ENCODE peak calls at places on chromosomes 1 and 21, in five cellular contexts. E, M, H, A and X are unnamed samples.

GRCh38 chr1:172867216-172867828 is 183.4 kb downstream of the TNFSF18 start:
- DNase-seq in E (no peak), M (no peak), H (no peak), A (no peak), X (no peak)

GRCh38 chr21:42124826-42125570 is 53.9 kb downstream of the UMODL1 start:
- DNase-seq in E (no peak), M (no peak), H (no peak), A (no peak), X (no peak)

GRCh38 chr1:160800645-160801408 is 4.9 kb downstream of the LY9 start:
- DNase-seq in E (no peak), M (no peak), H (no peak), A (no peak), X (no peak)

GRCh38 chr1:114750780-114751179 is 7.0 kb downstream of the CSDE1 start:
- DNase-seq in E (no peak), M (no peak), H (peak), A (no peak), X (no peak)

GRCh38 chr1:241990040-241990439 is 8.9 kb downstream of the MAP1LC3C start:
- DNase-seq in E (peak), M (peak), H (peak), A (peak), X (peak)

GRCh38 chr1:225442156-225442555 is 14.3 kb upstream of the LBR start:
- DNase-seq in E (no peak), M (no peak), H (no peak), A (no peak), X (peak)

GRCh38 chr1:27071049-27071416 is 58.4 kb upstream of the TENT5B start:
- DNase-seq in E (no peak), M (peak), H (peak), A (peak), X (no peak)

GRCh38 chr1:186435336-186435735 is 25.6 kb downstream of the PDC start:
- DNase-seq in E (no peak), M (peak), H (no peak), A (no peak), X (no peak)

GRCh38 chr1:231420959-231421615 is 1.0 kb downstream of the EGLN1 start:
- DNase-seq in E (peak), M (peak), H (peak), A (peak), X (peak)

GRCh38 chr1:111513410-111514020 is 10.1 kb upstream of the ADORA3 start:
- DNase-seq in E (no peak), M (peak), H (no peak), A (no peak), X (no peak)

GRCh38 chr1:155242805-155243358 is 12.4 kb downstream of the ENTREP3 start:
- DNase-seq in E (no peak), M (peak), H (no peak), A (no peak), X (no peak)
- H3K27ac ChIP-seq in E (peak), M (no peak), H (no peak), A (peak), X (peak)

DNA sequence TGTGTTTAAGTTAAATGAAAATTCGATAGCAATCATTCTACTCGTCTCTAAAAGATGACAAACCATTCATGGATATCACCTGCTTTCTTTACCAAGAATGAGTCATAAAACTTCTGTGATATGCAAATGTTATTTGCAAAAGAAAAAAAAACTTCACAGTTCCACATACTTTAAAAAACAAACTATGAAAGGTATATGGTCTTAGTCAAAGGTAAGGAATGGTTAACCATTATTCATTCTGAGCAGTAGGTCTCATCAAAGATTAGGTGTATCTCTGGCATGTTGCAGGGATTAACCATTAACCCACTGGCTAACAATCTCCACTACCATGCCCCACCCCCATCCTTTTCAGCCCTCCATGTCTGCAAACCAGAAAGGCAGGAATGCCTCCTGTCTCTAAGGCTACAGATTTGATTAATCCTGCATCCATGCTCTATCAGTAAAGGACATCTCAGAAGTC is 44.4 kb downstream of the PTPN14 start:
- DNase-seq in E (no peak), M (no peak), H (peak), A (peak), X (no peak)
- H3K4me3 ChIP-seq in E (no peak), M (no peak), H (no peak), A (no peak), X (no peak)

GRCh38 chr1:183887826-183888819 is 83.2 kb downstream of the RGL1 start:
- DNase-seq in E (no peak), M (no peak), H (no peak), A (no peak), X (no peak)

GRCh38 chr1:183889095-183889494 is 84.2 kb downstream of the RGL1 start:
- DNase-seq in E (no peak), M (no peak), H (no peak), A (no peak), X (no peak)

GRCh38 chr1:183892351-183892793 is 87.5 kb downstream of the RGL1 start:
- DNase-seq in E (no peak), M (peak), H (peak), A (peak), X (no peak)

GRCh38 chr1:183893561-183894289 is 88.8 kb downstream of the RGL1 start:
- DNase-seq in E (no peak), M (no peak), H (no peak), A (no peak), X (no peak)

DNA sequence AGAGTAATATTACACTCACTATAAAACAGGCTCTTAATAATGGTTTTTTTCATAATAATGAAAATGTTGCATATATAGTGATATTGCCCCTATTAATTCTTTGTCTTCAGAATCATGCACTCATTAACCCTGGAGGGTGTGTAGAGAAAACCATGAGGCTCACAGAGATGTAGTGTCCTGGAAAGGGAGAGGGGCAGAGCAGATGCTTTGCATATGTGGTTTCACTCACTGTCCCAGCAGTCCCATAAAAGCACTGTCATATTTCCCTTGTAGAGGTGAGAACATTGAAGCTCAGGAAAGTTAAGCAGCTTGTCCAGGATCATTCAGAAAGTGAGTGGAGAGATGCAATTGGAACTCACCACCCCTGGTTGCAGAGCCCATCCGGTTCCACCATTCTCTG is 86.2 kb downstream of the RGL1 start:
- DNase-seq in E (no peak), M (no peak), H (no peak), A (no peak), X (no peak)
- H3K27ac ChIP-seq in E (no peak), M (no peak), H (no peak), A (peak), X (no peak)

GRCh38 chr1:240692339-240692705 is 80.4 kb upstream of the GREM2 start:
- DNase-seq in E (no peak), M (no peak), H (no peak), A (no peak), X (no peak)

GRCh38 chr1:240695416-240695815 is 83.5 kb upstream of the GREM2 start:
- DNase-seq in E (no peak), M (no peak), H (no peak), A (no peak), X (no peak)

GRCh38 chr1:240691521-240692338 is 79.8 kb upstream of the GREM2 start:
- DNase-seq in E (peak), M (peak), H (peak), A (peak), X (no peak)

GRCh38 chr1:240693036-240693435 is 81.1 kb upstream of the GREM2 start:
- DNase-seq in E (no peak), M (no peak), H (no peak), A (no peak), X (no peak)

DNA sequence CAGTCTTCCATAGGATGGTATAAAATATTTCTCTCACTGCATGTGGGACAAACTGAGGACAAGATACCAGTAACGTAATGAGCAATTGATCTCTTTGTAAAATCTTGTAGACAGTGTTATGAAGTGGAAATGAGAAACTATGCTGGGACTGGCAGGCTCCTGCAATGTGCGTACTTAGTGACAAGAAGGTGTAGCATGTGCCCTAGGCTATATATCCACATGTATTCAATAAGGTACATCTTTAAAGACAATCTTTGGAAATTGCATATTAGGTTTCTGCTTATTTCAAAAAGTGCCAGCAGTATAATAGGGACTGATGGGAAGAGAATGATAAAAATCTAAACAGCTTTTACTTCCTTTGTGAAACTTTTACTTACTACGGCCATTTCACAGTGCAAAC is 81.9 kb upstream of the GREM2 start:
- DNase-seq in E (no peak), M (no peak), H (no peak), A (no peak), X (no peak)
- H3K4me3 ChIP-seq in E (no peak), M (no peak), H (no peak), A (no peak), X (no peak)

DNA sequence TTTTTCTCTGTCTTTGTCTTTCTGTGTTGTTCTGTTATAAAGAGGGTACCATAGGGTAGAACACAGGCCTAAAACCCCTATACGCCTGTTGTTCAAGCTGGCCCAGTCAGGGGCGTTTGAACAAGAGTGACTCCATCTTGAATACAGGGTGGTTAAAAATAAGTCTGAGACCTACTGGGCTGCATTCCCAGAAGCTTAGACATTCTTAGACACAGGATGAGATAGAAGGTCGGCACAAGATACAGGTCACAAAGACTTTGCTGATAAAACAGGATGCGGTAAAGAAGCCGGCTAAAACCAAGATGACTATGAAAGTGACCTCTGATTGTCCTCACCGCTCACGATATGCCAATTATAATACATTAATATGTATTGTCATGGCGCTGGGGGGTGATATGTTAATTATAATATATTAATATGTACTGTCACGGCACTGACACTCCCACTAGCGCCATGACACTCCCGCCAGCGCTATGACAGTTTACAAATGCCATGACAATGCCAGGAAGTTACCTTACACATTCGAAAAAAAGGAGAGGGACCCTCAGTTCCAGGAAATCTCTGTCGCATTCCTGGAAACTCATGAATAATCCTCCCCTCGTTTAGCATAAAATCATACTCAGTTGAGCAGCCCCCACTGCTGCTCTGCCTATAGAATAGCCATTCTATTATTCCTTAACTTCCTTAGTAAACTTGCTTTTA is 58.5 kb upstream of the KLHDC7A start:
- DNase-seq in E (no peak), M (no peak), H (no peak), A (no peak), X (no peak)
- H3K27ac ChIP-seq in E (no peak), M (no peak), H (no peak), A (peak), X (no peak)

DNA sequence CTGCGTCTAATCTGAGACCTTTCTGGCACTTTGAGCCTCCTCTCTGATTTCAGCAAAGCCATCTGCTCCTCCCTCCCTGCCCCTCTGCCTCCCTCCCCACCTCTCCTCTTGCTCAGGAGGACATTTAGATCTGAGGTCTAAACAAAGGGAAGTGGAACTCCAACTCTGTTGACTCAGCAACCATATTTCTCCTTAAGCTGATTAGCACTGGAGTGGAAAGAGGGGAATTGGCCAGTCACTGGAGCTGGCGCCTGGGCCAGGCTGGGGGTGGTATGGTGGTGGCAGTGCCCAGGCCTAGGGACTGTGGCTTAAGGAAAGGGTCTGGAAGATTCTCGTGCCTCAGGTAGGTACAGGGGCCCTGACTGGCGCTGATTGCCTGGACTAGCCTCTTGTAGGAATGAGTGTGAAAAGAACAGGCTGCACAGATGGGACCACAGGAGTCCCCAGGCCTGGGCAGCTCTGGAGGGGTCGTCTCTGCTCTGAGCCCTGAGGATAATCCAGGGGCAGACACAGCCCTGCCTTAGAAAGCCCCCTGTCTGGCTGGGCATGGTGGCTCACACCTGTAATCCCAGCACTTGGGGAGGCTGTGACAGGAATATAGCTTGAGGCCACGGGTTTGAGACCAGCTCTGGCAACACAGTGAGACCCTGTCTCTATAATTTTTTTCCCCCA is 11.9 kb downstream of the SH2D2A start:
- DNase-seq in E (no peak), M (peak), H (peak), A (no peak), X (no peak)
- H3K4me3 ChIP-seq in E (no peak), M (no peak), H (no peak), A (no peak), X (no peak)

GRCh38 chr1:68100571-68100970 is 50.1 kb upstream of the DIRAS3 start:
- DNase-seq in E (no peak), M (no peak), H (no peak), A (no peak), X (no peak)
- H3K27ac ChIP-seq in E (no peak), M (no peak), H (no peak), A (no peak), X (no peak)

GRCh38 chr1:201716742-201717135 is 112.2 kb upstream of the IPO9 start:
- DNase-seq in E (no peak), M (no peak), H (no peak), A (no peak), X (no peak)

GRCh38 chr1:201713093-201713810 is 115.7 kb upstream of the IPO9 start:
- DNase-seq in E (peak), M (peak), H (peak), A (peak), X (peak)

GRCh38 chr1:201715801-201716741 is 112.9 kb upstream of the IPO9 start:
- DNase-seq in E (no peak), M (no peak), H (peak), A (no peak), X (no peak)

GRCh38 chr1:201715351-201715750 is 113.6 kb upstream of the IPO9 start:
- DNase-seq in E (no peak), M (no peak), H (no peak), A (no peak), X (no peak)

GRCh38 chr1:201714542-201715276 is 114.2 kb upstream of the IPO9 start:
- DNase-seq in E (peak), M (peak), H (peak), A (peak), X (peak)
- H3K4me3 ChIP-seq in E (no peak), M (no peak), H (no peak), A (no peak), X (no peak)